ENCODE peak calls at places on chromosomes 2 and 18, in nine cellular contexts. L is esophagus muscularis mucosa; T is SK-N-SH; G is cardiac muscle cell; J is CD8-positive, alpha-beta T cell; B is kidney epithelial cell; S is HFF-Myc; Y is right lobe of liver; H is cardiac fibroblast. C is an unnamed sample.

GRCh38 chr2:46850742-46851141 is 64.9 kb downstream of the MCFD2 start:
- DNase-seq in S (no peak), H (peak), T (no peak), G (no peak), B (peak), L (no peak), Y (no peak), J (no peak), C (no peak)

GRCh38 chr2:154375625-154376020 is 322.9 kb upstream of the KCNJ3 start:
- DNase-seq in J (no peak), T (peak), S (no peak), B (peak), G (peak), L (no peak), H (peak), Y (no peak), C (no peak)

GRCh38 chr2:26299488-26300092 is 46.4 kb upstream of the SELENOI start:
- DNase-seq in S (no peak), G (peak), J (no peak), L (no peak), H (peak), Y (no peak), B (no peak), T (no peak), C (no peak)

GRCh38 chr18:5481621-5482020 is 62.2 kb downstream of the EPB41L3 start:
- DNase-seq in B (no peak), J (no peak), G (no peak), S (no peak), T (no peak), Y (no peak), H (no peak), L (no peak), C (no peak)

GRCh38 chr2:17863539-17863938 is 14.9 kb upstream of the KCNS3 start:
- DNase-seq in S (no peak), H (no peak), Y (no peak), T (no peak), B (no peak), L (no peak), G (no peak), J (no peak), C (no peak)

GRCh38 chr2:8000861-8001260 is 681.0 kb upstream of the ID2 start:
- DNase-seq in J (no peak), H (no peak), L (no peak), S (no peak), G (no peak), T (no peak), Y (no peak), B (no peak), C (no peak)

GRCh38 chr2:202149155-202149762 is 76.2 kb downstream of the KIAA2012 start:
- DNase-seq in Y (no peak), J (no peak), G (peak), S (no peak), T (no peak), L (no peak), H (peak), B (no peak), C (no peak)

GRCh38 chr18:57054891-57055290 is 92.0 kb upstream of the BOD1L2 start:
- DNase-seq in H (no peak), Y (no peak), J (no peak), B (no peak), G (no peak), L (no peak), S (no peak), T (no peak), C (no peak)

GRCh38 chr18:75478996-75479870 is 51.7 kb upstream of the SMIM21 start:
- DNase-seq in H (peak), Y (no peak), B (no peak), G (peak), T (peak), S (peak), L (no peak), J (no peak), C (peak)

GRCh38 chr2:218398437-218399390 is 954 bp upstream of the CTDSP1 start:
- DNase-seq in Y (peak), T (peak), J (peak), S (no peak), L (no peak), B (no peak), G (peak), H (peak), C (no peak)

GRCh38 chr2:195563857-195564512 is 93.0 kb upstream of the SLC39A10 start:
- DNase-seq in L (no peak), J (no peak), G (no peak), T (no peak), S (no peak), Y (no peak), H (peak), B (no peak), C (no peak)

GRCh38 chr2:223055140-223055539 is 3.1 kb downstream of the KCNE4 start:
- DNase-seq in T (no peak), G (no peak), H (peak), S (no peak), L (peak), B (no peak), Y (no peak), J (no peak), C (no peak)

GRCh38 chr2:54520687-54521086 is 64.6 kb downstream of the SPTBN1 start:
- DNase-seq in J (no peak), B (peak), T (no peak), G (no peak), Y (no peak), L (no peak), H (peak), S (peak), C (no peak)

GRCh38 chr2:40284797-40285196 is 167.1 kb downstream of the SLC8A1 start:
- DNase-seq in S (no peak), T (no peak), B (no peak), G (no peak), L (no peak), Y (no peak), H (peak), J (no peak), C (no peak)

GRCh38 chr2:209663666-209664065 is 108.0 kb upstream of the UNC80 start:
- DNase-seq in L (no peak), H (no peak), S (no peak), B (no peak), J (no peak), Y (no peak), T (no peak), G (no peak), C (no peak)

GRCh38 chr2:209661286-209661685 is 110.3 kb upstream of the UNC80 start:
- DNase-seq in S (no peak), J (no peak), T (peak), G (no peak), B (no peak), L (no peak), H (no peak), Y (no peak), C (no peak)

GRCh38 chr2:209666296-209666695 is 105.3 kb upstream of the UNC80 start:
- DNase-seq in T (no peak), S (no peak), B (no peak), J (no peak), G (no peak), L (no peak), Y (no peak), H (no peak), C (no peak)

GRCh38 chr2:209662091-209662490 is 109.5 kb upstream of the UNC80 start:
- DNase-seq in J (no peak), H (no peak), L (no peak), G (no peak), B (no peak), S (no peak), T (no peak), Y (no peak), C (no peak)

GRCh38 chr2:209663149-209663548 is 108.5 kb upstream of the UNC80 start:
- DNase-seq in L (no peak), H (peak), T (peak), B (peak), S (no peak), Y (no peak), G (peak), J (no peak), C (no peak)
- H3K4me3 ChIP-seq in L (no peak), H (no peak), T (peak), B (no peak), S (no peak), Y (no peak), G (no peak), J (no peak), C (no peak)

GRCh38 chr18:65968605-65969004 is 217.8 kb downstream of the CDH7 start:
- DNase-seq in G (peak), S (no peak), L (no peak), Y (no peak), J (no peak), H (no peak), B (no peak), T (no peak), C (no peak)
- TF ChIP-seq CTCF in G (no peak), S (no peak), L (no peak), Y (peak), J (no peak), H (peak), B (peak), T (peak), C (no peak)

DNA sequence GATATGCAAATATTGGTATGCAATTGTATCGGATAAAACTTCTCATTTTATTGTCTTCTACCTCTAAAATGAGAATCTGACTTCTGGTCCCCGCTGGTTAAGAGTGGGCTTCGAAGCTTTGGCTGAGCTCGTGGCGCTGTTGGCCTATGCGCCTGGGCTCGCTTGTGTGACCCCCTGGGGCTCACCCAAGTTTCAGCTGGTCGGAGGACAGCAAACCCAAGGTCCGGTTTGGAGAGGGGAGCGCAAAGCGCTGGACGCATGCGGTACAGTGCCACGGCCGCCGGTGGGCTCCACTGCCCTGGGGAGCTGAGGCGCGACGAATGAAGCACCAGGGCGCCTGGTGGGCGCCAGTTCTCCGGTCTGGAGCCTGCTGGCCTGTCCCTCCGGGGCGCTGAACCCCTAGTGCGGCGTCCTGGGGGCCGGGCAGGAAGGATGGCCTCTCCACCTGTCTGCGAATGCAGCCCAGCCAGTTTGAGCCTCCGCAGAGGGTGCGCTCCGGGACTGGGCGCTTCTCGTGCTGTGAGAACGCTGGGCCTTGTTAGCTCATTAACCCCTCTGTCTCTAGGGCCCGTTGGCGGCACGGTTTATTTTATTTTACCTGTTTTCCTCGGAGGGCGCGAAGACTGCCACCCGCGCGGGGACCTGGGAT is 10.3 kb downstream of the MEIS1 start:
- DNase-seq in J (no peak), G (peak), B (no peak), T (no peak), L (no peak), S (no peak), H (no peak), Y (no peak), C (no peak)
- H3K4me3 ChIP-seq in J (no peak), G (peak), B (peak), T (no peak), L (peak), S (peak), H (no peak), Y (no peak), C (no peak)

GRCh38 chr2:167331636-167332232 is 443.5 kb downstream of the XIRP2 start:
- DNase-seq in Y (no peak), G (peak), H (peak), T (peak), S (no peak), B (no peak), J (no peak), L (no peak), C (no peak)
- TF ChIP-seq CTCF in Y (peak), G (peak), H (peak), T (peak), S (peak), B (no peak), J (no peak), L (no peak), C (peak)

GRCh38 chr18:79400591-79401381 is 5.1 kb downstream of the NFATC1 start:
- DNase-seq in S (no peak), T (no peak), H (no peak), Y (no peak), G (peak), B (no peak), J (peak), L (no peak), C (no peak)
- H3K4me3 ChIP-seq in S (peak), T (no peak), H (peak), Y (peak), G (peak), B (peak), J (peak), L (peak), C (peak)

DNA sequence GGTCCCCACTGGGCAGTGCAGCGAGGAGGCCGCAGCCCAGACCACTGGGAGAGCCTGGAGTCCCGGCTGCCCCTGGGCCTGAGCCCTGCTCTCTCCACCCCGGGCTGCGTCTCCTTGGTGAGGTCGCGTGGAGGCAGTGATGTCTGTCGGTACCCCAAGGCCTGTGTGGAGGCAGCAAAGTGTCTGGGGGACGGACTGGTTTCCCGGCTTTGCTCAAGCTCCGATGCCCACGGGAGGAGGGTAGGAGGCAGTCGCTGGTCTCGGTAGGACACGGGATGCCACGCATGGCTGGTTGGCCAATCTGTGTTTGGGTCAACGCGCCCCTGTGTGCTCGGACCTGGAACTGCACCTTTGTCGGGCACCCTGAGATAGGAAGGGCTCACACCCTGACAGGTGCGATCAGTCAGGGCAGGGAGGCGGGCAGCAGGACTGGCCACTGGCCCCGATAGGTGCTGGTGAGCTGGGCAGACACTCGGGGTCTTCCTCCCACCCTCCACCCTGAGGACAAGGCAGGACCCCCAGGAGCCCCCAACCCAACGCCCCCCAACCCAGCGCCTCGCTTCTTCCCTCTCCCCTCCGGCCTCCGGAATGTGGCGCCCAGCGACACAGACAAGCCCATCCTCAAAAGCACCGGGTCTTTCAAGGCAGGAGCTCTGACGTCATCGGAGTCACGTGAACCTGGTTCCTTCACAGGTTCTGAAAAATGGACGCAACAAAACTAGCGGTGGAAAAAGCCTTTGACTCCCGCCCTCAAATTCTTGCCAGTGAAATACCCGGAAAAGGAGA is 288.6 kb downstream of the NDUFA10 start:
- DNase-seq in H (no peak), T (no peak), J (no peak), L (no peak), S (no peak), Y (no peak), B (no peak), G (no peak), C (no peak)
- TF ChIP-seq CTCF in H (no peak), T (no peak), J (no peak), L (no peak), S (no peak), Y (no peak), B (no peak), G (no peak), C (no peak)

DNA sequence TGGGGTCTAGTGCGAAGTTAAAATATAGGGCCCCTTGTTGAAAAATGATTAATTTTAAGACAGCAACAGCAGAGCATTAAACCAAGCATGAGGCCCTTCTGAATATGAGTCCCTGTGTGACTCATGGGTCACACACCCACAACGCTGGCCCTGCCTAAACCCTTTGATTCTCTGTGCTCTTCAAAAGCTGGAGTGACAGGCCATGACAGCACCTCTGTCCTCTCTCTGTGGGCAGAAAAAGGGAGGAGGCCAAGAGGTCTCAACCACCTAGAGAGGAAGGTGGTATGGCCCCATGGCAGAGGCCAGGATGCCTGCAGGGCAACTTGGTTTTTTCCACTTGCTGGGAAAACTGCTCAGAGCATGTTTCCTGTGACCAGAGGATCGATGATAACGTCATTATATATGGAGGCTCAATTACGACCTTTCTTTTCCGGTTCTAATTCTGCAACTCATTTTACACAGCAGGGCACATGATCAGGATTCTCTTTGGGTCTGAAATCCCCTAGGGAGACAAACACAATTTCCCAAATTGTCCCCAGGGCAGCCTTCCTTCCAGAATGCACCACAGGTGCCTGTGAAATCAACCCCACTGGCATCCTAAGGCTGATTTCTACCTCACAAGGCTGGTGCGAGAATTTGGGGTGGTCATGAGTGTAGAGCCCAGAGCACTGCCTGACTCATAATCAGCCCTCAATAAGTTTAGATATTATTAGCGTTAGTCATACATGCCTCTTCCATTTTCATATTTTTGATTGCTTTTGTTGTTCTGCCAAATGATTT is 102.0 kb upstream of the PPP1CB start:
- DNase-seq in L (no peak), Y (no peak), T (no peak), J (no peak), B (no peak), H (no peak), S (no peak), G (no peak), C (no peak)
- H3K4me3 ChIP-seq in L (no peak), Y (no peak), T (no peak), J (no peak), B (no peak), H (no peak), S (no peak), G (no peak), C (no peak)

DNA sequence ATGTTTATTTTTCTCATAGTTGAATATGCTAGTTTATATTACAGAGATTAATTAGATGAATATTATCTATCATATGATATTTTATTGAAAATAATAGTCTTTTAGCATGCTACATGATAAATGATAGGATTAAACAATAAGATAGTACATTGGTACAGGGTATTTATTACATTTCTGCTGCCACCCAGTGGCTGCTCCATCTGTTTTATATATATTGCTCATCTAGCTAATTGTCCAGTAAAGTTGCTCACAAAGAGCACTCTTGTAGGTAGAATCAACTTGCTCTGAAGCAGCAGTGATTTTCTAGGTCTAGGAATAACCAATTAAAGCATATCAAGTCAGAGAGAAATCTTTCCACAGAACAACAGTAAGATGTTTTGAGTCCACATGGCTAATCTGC is 183.3 kb downstream of the ASXL3 start:
- DNase-seq in S (peak), H (peak), B (no peak), Y (no peak), L (no peak), T (peak), J (no peak), G (peak), C (no peak)
- TF ChIP-seq CTCF in S (peak), H (peak), B (peak), Y (peak), L (no peak), T (peak), J (no peak), G (peak), C (peak)